ENCODE peak calls at places on chromosome 15, in six cellular contexts. O is sciatic nerve, H is T-cell, N is frontal cortex, X is BJ, C is IMR-90. Y is an unnamed sample.
A peak's percentile ranks its signal among the peaks of the same experiment; 100 is the strongest.

GRCh38 chr15:75151214-75152128 is 50.2 kb upstream of the C15orf39 start:
- DNase-seq in O (no peak), H (no peak), N (no peak), X (no peak), C (no peak), Y (no peak)

GRCh38 chr15:62773369-62774165 is 269.0 kb upstream of the TPM1 start:
- DNase-seq in O (no peak), H (no peak), N (no peak), X (no peak), C (no peak), Y (no peak)

GRCh38 chr15:23823508-23823907 is 136.4 kb upstream of the NDN start:
- DNase-seq in O (no peak), H (no peak), N (no peak), X (no peak), C (no peak), Y (no peak)

GRCh38 chr15:58934521-58934920 is 1.0 kb upstream of the SLTM start:
- DNase-seq in O (no peak), H (no peak), N (no peak), X (no peak), C (no peak), Y (no peak)

GRCh38 chr15:30921106-30921505 is 17.4 kb downstream of the FAN1 start:
- DNase-seq in O (no peak), H (no peak), N (no peak), X (no peak), C (no peak), Y (no peak)

GRCh38 chr15:94582368-94582767 is 351.0 kb downstream of the MCTP2 start:
- DNase-seq in O (no peak), H (no peak), N (no peak), X (no peak), C (no peak), Y (no peak)

GRCh38 chr15:91942676-91943417 is 89.3 kb downstream of the SLCO3A1 start:
- DNase-seq in O (peak; percentile 85), H (peak; percentile 40), N (no peak), X (peak; percentile 78), C (peak; percentile 89), Y (peak; percentile 86)

GRCh38 chr15:91077029-91077428 is 23.0 kb upstream of the SV2B start:
- DNase-seq in O (no peak), H (no peak), N (no peak), X (no peak), C (no peak), Y (no peak)

GRCh38 chr15:71251548-71252035 is 136.3 kb downstream of the THSD4 start:
- DNase-seq in O (no peak), H (no peak), N (no peak), X (no peak), C (no peak), Y (no peak)

GRCh38 chr15:89751748-89752147 is 699 bp upstream of the MESP1 start:
- DNase-seq in O (no peak), H (no peak), N (no peak), X (no peak), C (no peak), Y (no peak)

GRCh38 chr15:48062476-48062875 is 58.3 kb upstream of the SLC24A5 start:
- DNase-seq in O (no peak), H (no peak), N (no peak), X (no peak), C (peak; percentile 61), Y (no peak)

GRCh38 chr15:78790027-78790426 is 21.2 kb downstream of the ADAMTS7 start:
- DNase-seq in O (no peak), H (no peak), N (no peak), X (no peak), C (no peak), Y (no peak)

GRCh38 chr15:36844453-36845094 is 255.8 kb downstream of the MEIS2 start:
- DNase-seq in O (no peak), H (no peak), N (no peak), X (no peak), C (peak; percentile 69), Y (no peak)

Y was measured in suprapubic skin.